ENCODE peak calls at places on chromosomes 6 and 20, in ten cellular contexts. R, W, M, J, P, I, G, Z, S and N are unnamed samples.
A peak's percentile ranks its signal among the peaks of the same experiment; 100 is the strongest.

GRCh38 chr6:157652601-157653363 is 170.3 kb upstream of the SNX9 start:
- DNase-seq in I (no peak), Z (no peak), S (peak; percentile 41), R (no peak), J (no peak), P (no peak), G (no peak), M (no peak), W (no peak), N (no peak)

GRCh38 chr6:46353450-46353998 is 137.7 kb downstream of the RCAN2 start:
- DNase-seq in I (no peak), M (no peak), R (no peak), P (no peak), W (no peak), J (no peak), G (no peak), Z (no peak), S (no peak), N (no peak)

GRCh38 chr6:137799950-137800568 is 67.0 kb upstream of the TNFAIP3 start:
- DNase-seq in P (no peak), J (no peak), Z (peak; percentile 56), I (peak; percentile 65), R (peak; percentile 80), W (peak; percentile 48), G (peak; percentile 39), S (no peak), M (peak; percentile 39), N (no peak)

GRCh38 chr6:16292942-16293341 is 54.6 kb downstream of the GMPR start:
- DNase-seq in R (no peak), S (no peak), G (no peak), I (no peak), M (no peak), J (no peak), Z (no peak), P (no peak), W (no peak), N (no peak)

GRCh38 chr20:22560817-22561216 is 23.6 kb downstream of the FOXA2 start:
- DNase-seq in Z (no peak), S (no peak), R (no peak), G (no peak), I (no peak), W (no peak), J (no peak), M (peak; percentile 54), P (no peak), N (no peak)

GRCh38 chr6:2911171-2911570 is 8.1 kb upstream of the SERPINB9 start:
- DNase-seq in S (no peak), R (no peak), G (no peak), Z (no peak), J (no peak), I (no peak), P (no peak), W (no peak), M (no peak), N (no peak)

GRCh38 chr6:47145212-47145611 is 103.1 kb upstream of the ADGRF1 start:
- DNase-seq in S (no peak), Z (no peak), P (no peak), W (no peak), R (peak; percentile 53), I (no peak), M (no peak), J (no peak), G (no peak), N (no peak)

GRCh38 chr6:165846123-165846966 is 183.3 kb upstream of the PDE10A start:
- DNase-seq in W (no peak), Z (no peak), S (no peak), G (no peak), M (no peak), R (no peak), P (no peak), I (no peak), J (no peak), N (no peak)

GRCh38 chr6:125930810-125931418 is 25.7 kb upstream of the HINT3 start:
- DNase-seq in I (no peak), W (no peak), G (no peak), Z (no peak), M (no peak), P (no peak), R (no peak), J (no peak), S (no peak), N (no peak)

GRCh38 chr20:12113468-12114371 is 196.0 kb downstream of the BTBD3 start:
- DNase-seq in M (no peak), W (peak; percentile 51), S (no peak), I (no peak), Z (no peak), J (no peak), G (no peak), R (peak; percentile 92), P (no peak), N (no peak)

DNA sequence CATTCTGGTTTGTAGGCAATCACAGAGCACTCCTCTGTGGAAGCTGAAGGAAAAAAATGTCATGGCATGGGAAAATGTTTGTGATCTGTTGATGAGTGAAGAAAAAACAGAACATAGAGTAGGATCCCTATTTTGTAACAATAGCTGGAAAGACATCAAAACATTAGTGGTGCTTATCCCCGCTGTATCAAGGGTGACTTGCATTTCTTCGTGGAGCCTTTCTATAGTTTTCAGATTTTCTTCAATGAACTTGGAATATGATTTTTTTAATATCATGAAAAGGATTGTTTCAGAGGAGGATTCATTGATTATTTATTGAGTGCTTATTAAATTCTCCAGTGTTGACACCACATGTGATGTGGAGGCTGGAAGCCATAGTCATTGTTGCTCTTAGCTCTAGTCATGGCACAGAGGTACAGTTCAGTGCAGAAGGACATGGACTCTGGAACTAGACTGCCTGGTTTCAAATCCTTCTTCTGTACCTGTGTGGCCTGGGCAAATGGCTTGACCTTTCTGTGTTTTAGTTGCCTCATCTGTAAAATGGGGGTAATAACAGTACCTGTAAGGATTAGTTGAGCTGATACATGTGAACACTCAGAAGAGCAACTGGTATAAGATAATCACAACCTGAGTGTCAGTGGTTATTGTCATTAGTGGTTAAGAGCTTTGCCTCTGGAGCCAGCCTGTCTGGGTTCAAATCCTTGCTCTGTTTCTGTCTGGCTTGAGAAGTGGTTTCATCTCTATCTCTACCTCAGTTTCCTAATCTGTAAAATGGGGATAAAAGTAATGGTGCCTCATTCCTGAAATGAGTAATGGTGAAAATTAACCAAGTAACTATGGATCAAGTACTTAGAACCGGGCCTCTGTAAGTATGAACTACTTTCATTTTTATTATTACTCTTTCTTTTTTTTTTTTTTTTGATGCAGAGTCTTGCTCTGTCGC is 14.7 kb upstream of the CDKN1A start:
- DNase-seq in S (no peak), W (no peak), M (no peak), Z (no peak), P (no peak), G (no peak), R (no peak), I (no peak), J (no peak), N (no peak)
- H3K27ac ChIP-seq in S (no peak overlapping the region), W (no peak overlapping the region), M (no peak overlapping the region), Z (no peak overlapping the region), P (no peak overlapping the region), G (no peak overlapping the region), R (no peak overlapping the region), I (no peak overlapping the region), J (no peak overlapping the region), N (no peak overlapping the region)

GRCh38 chr6:14125346-14125745 is 7.8 kb downstream of the CD83 start:
- DNase-seq in P (no peak), G (no peak), J (no peak), W (no peak), I (no peak), S (no peak), Z (no peak), M (no peak), R (no peak), N (no peak)
- H3K4me1 ChIP-seq in P (peaks cover 38% of the 10 kb centered on the region), G (peaks cover 2% of the 10 kb centered on the region), J (peaks cover 33% of the 10 kb centered on the region), W (no peaks in the 10 kb centered on the region), I (no peaks in the 10 kb centered on the region), S (peaks cover 19% of the 10 kb centered on the region), Z (peaks cover 3% of the 10 kb centered on the region), M (peaks cover 12% of the 10 kb centered on the region), R (no peaks in the 10 kb centered on the region), N (no peaks in the 10 kb centered on the region)

DNA sequence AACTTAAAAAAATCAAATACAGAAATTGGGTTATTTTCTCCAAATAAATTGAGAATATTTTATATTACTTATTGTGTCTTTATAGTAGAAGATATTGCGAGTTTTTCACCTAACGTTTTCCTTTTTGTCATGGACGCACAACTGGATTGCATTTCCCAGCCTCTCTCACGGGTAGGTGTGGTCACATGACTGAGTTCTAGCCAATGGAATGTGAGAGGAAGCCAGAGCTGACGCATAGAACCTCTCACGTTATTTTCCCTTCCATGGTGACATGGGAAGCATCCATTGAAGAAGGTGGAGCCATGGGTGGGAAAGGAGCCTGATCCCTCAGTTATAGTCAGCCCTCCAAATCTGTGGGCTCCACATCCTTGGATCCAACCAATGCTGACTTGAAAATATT is 155.9 kb upstream of the UST start:
- DNase-seq in W (no peak), M (no peak), Z (no peak), R (no peak), G (no peak), I (no peak), J (no peak), P (no peak), S (no peak), N (no peak)
- H3K9me3 ChIP-seq in W (no peaks in the 10 kb centered on the region), M (peaks cover 5% of the 10 kb centered on the region), Z (peaks cover 6% of the 10 kb centered on the region), R (no peaks in the 10 kb centered on the region), G (no peaks in the 10 kb centered on the region), I (no peaks in the 10 kb centered on the region), J (peaks cover 20% of the 10 kb centered on the region), P (no peaks in the 10 kb centered on the region), S (no peaks in the 10 kb centered on the region), N (no peaks in the 10 kb centered on the region)

GRCh38 chr6:35931120-35931561 is 10.2 kb upstream of the SRPK1 start:
- DNase-seq in J (no peak), Z (no peak), S (no peak), W (no peak), I (no peak), R (no peak), P (no peak), M (peak; percentile 75), G (no peak), N (no peak)
- H3K27ac ChIP-seq in J (no peak overlapping the region), Z (no peak overlapping the region), S (no peak overlapping the region), W (no peak overlapping the region), I (no peak overlapping the region), R (no peak overlapping the region), P (no peak overlapping the region), M (no peak overlapping the region), G (no peak overlapping the region), N (no peak overlapping the region)

GRCh38 chr20:62336775-62337557 is 30.1 kb downstream of the LAMA5 start:
- DNase-seq in J (peak; percentile 9), S (no peak), Z (no peak), W (no peak), P (no peak), R (no peak), I (no peak), G (no peak), M (no peak), N (peak; percentile 87)

GRCh38 chr20:62339647-62340062 is 27.5 kb downstream of the LAMA5 start:
- DNase-seq in J (no peak), M (no peak), S (no peak), R (no peak), I (no peak), Z (no peak), P (no peak), W (no peak), G (no peak), N (no peak)

GRCh38 chr20:62338294-62338620 is 28.9 kb downstream of the LAMA5 start:
- DNase-seq in G (no peak), M (no peak), R (no peak), W (no peak), P (no peak), I (no peak), Z (no peak), S (no peak), J (no peak), N (peak; percentile 83)

GRCh38 chr20:62336329-62336728 is 30.8 kb downstream of the LAMA5 start:
- DNase-seq in S (no peak), P (no peak), M (no peak), J (no peak), W (no peak), R (no peak), Z (no peak), G (no peak), I (no peak), N (no peak)

GRCh38 chr20:62337558-62338293 is 29.4 kb downstream of the LAMA5 start:
- DNase-seq in P (no peak), J (no peak), M (no peak), Z (peak; percentile 53), S (no peak), I (no peak), G (no peak), R (no peak), W (no peak), N (peak; percentile 86)
- H3K4me1 ChIP-seq in P (no peaks in the 10 kb centered on the region), J (no peaks in the 10 kb centered on the region), M (no peaks in the 10 kb centered on the region), Z (no peaks in the 10 kb centered on the region), S (no peaks in the 10 kb centered on the region), I (no peaks in the 10 kb centered on the region), G (no peaks in the 10 kb centered on the region), R (no peaks in the 10 kb centered on the region), W (no peaks in the 10 kb centered on the region), N (no peaks in the 10 kb centered on the region)